ENCODE peak calls at places on chromosomes 12 and 14, in five cellular contexts. U is MM.1S, B is cardiac fibroblast, X is A549, W is neural progenitor cell. P is an unnamed sample.

GRCh38 chr14:98945611-98946570 is 326.1 kb downstream of the BCL11B start:
- DNase-seq in U (no peak), B (no peak), X (no peak), W (no peak), P (no peak)

GRCh38 chr12:94262228-94263010 is 114.0 kb downstream of the PLXNC1 start:
- DNase-seq in U (no peak), B (peak; percentile 93), X (peak; percentile 30), W (no peak), P (peak; percentile 62)

GRCh38 chr12:53575502-53576264 is 50.5 kb downstream of the ATF7 start:
- DNase-seq in U (no peak), B (peak; percentile 91), X (peak; percentile 42), W (no peak), P (peak; percentile 97)

GRCh38 chr12:64187370-64187769 is 34.7 kb downstream of the KICS2 start:
- DNase-seq in U (no peak), B (peak; percentile 84), X (no peak), W (no peak), P (peak; percentile 57)

GRCh38 chr12:48681416-48681737 is 661 bp downstream of the KANSL2 start:
- DNase-seq in U (peak; percentile 27), B (peak; percentile 33), X (peak; percentile 39), W (no peak), P (no peak)

GRCh38 chr12:28958553-28959195 is 190.4 kb upstream of the FAR2 start:
- DNase-seq in U (no peak), B (peak; percentile 80), X (no peak), W (no peak), P (peak; percentile 53)

GRCh38 chr12:53862831-53863230 is 75.8 kb upstream of the HOXC13 start:
- DNase-seq in U (no peak), B (peak; percentile 58), X (no peak), W (no peak), P (peak; percentile 91)

GRCh38 chr12:54032627-54033100 is at the start of gene HOXC5:
- DNase-seq in U (peak; percentile 53), B (peak; percentile 70), X (peak; percentile 92), W (peak; percentile 85), P (peak; percentile 70)

GRCh38 chr12:509494-509893 is 49.8 kb downstream of the B4GALNT3 start:
- DNase-seq in U (no peak), B (peak; percentile 28), X (no peak), W (peak; percentile 27), P (peak; percentile 71)

GRCh38 chr12:89353188-89353822 is 1.0 kb upstream of the DUSP6 start:
- DNase-seq in U (peak; percentile 55), B (peak; percentile 77), X (peak; percentile 84), W (peak; percentile 87), P (peak; percentile 58)

GRCh38 chr12:11508699-11509098 is 113.3 kb upstream of the PRB2 start:
- DNase-seq in U (no peak), B (peak; percentile 42), X (no peak), W (no peak), P (peak; percentile 42)

GRCh38 chr12:104643921-104644669 is 187.3 kb downstream of the CHST11 start:
- DNase-seq in U (peak; percentile 74), B (no peak), X (no peak), W (no peak), P (no peak)

GRCh38 chr12:76176935-76177334 is 92.5 kb upstream of the NAP1L1 start:
- DNase-seq in U (no peak), B (no peak), X (no peak), W (no peak), P (no peak)

GRCh38 chr14:32193532-32193931 is 8.3 kb upstream of the RNU6-7 start:
- DNase-seq in U (no peak), B (no peak), X (no peak), W (no peak), P (no peak)

GRCh38 chr12:20101046-20101445 is 267.3 kb upstream of the PDE3A start:
- DNase-seq in U (no peak), B (peak; percentile 43), X (no peak), W (no peak), P (no peak)

GRCh38 chr12:46554461-46554860 is 181.9 kb upstream of the SLC38A2 start:
- DNase-seq in U (no peak), B (no peak), X (no peak), W (no peak), P (no peak)

GRCh38 chr14:60553855-60554254 is 44.9 kb downstream of the SIX6 start:
- DNase-seq in U (no peak), B (peak; percentile 24), X (no peak), W (no peak), P (peak; percentile 19)

GRCh38 chr12:132015686-132016430 is 66.1 kb downstream of the EP400 start:
- DNase-seq in U (no peak), B (no peak), X (no peak), W (no peak), P (no peak)

GRCh38 chr12:46557539-46558373 is 185.2 kb upstream of the SLC38A2 start:
- DNase-seq in U (no peak), B (peak; percentile 59), X (no peak), W (no peak), P (peak; percentile 81)

GRCh38 chr12:108305520-108305919 is 33.6 kb downstream of the CMKLR1 start:
- DNase-seq in U (no peak), B (peak; percentile 46), X (no peak), W (no peak), P (peak; percentile 42)

GRCh38 chr14:97719931-97720330 is 922.7 kb downstream of the VRK1 start:
- DNase-seq in U (no peak), B (no peak), X (no peak), W (no peak), P (no peak)

GRCh38 chr14:61832783-61833182 is 70.6 kb downstream of the SNAPC1 start:
- DNase-seq in U (no peak), B (no peak), X (no peak), W (no peak), P (no peak)

GRCh38 chr12:31321565-31322228 is 4.3 kb downstream of the SINHCAF start:
- DNase-seq in U (no peak), B (peak; percentile 54), X (no peak), W (no peak), P (no peak)

GRCh38 chr14:82075566-82075965 is 541.9 kb upstream of the SEL1L start:
- DNase-seq in U (peak; percentile 36), B (peak; percentile 5), X (no peak), W (peak; percentile 89), P (peak; percentile 62)

GRCh38 chr14:89452281-89452680 is 35.2 kb upstream of the FOXN3 start:
- DNase-seq in U (no peak), B (no peak), X (no peak), W (no peak), P (no peak)

GRCh38 chr14:54374117-54374884 is 22.5 kb upstream of the CDKN3 start:
- DNase-seq in U (no peak), B (peak; percentile 39), X (no peak), W (no peak), P (no peak)

GRCh38 chr14:54370323-54371125 is 26.3 kb upstream of the CDKN3 start:
- DNase-seq in U (no peak), B (no peak), X (no peak), W (no peak), P (no peak)

GRCh38 chr14:54364555-54365415 is 32.0 kb upstream of the CDKN3 start:
- DNase-seq in U (no peak), B (peak; percentile 73), X (no peak), W (no peak), P (peak; percentile 82)

GRCh38 chr14:54366726-54367707 is 29.8 kb upstream of the CDKN3 start:
- DNase-seq in U (peak; percentile 22), B (peak; percentile 55), X (peak; percentile 38), W (peak; percentile 72), P (peak; percentile 49)

GRCh38 chr14:54369343-54369742 is 27.5 kb upstream of the CDKN3 start:
- DNase-seq in U (no peak), B (no peak), X (no peak), W (no peak), P (no peak)
- H3K4me3 ChIP-seq in U (no peak overlapping the region), B (no peak overlapping the region), X (no peak overlapping the region), W (no peak overlapping the region), P (no peak overlapping the region)

GRCh38 chr12:41213648-41214047 is 25.5 kb downstream of the PDZRN4 start:
- DNase-seq in U (no peak), B (no peak), X (no peak), W (no peak), P (no peak)

GRCh38 chr12:41211466-41211865 is 23.3 kb downstream of the PDZRN4 start:
- DNase-seq in U (no peak), B (no peak), X (no peak), W (no peak), P (no peak)

GRCh38 chr12:41213107-41213506 is 25.0 kb downstream of the PDZRN4 start:
- DNase-seq in U (no peak), B (no peak), X (no peak), W (no peak), P (no peak)

GRCh38 chr12:41217731-41218130 is 29.6 kb downstream of the PDZRN4 start:
- DNase-seq in U (no peak), B (no peak), X (no peak), W (no peak), P (no peak)

DNA sequence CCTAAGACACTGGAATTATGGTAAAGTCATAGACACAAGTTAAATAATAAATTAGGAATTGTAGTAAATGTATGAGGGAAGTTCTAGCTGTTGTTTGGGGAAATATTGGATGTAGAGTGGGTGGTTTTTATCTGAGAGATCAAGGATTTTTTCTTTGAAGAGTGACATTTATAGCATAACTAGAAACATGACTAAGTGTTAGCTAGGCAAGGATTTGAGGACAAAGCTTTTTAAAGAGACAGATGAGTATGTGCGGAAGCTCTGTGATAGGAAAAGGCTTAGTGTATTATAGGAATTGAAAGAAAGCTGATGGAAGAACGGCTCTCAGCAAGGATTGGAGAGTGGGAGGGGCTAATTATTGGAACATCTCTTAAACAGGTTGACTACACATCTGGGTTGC is 24.5 kb downstream of the PDZRN4 start:
- DNase-seq in U (no peak), B (no peak), X (no peak), W (no peak), P (no peak)
- H3K4me3 ChIP-seq in U (no peak overlapping the region), B (no peak overlapping the region), X (no peak overlapping the region), W (no peak overlapping the region), P (no peak overlapping the region)

GRCh38 chr12:124909831-124910560 is 4.5 kb downstream of the UBC start:
- DNase-seq in U (no peak), B (peak; percentile 76), X (no peak), W (no peak), P (peak; percentile 79)

GRCh38 chr12:124906606-124907261 is 7.7 kb downstream of the UBC start:
- DNase-seq in U (peak; percentile 88), B (peak; percentile 96), X (peak; percentile 82), W (peak; percentile 90), P (peak; percentile 95)

GRCh38 chr12:124901003-124901402 is 13.4 kb downstream of the UBC start:
- DNase-seq in U (no peak), B (no peak), X (no peak), W (no peak), P (no peak)

GRCh38 chr12:124902916-124903315 is 11.5 kb downstream of the UBC start:
- DNase-seq in U (no peak), B (no peak), X (no peak), W (no peak), P (no peak)

GRCh38 chr12:124904306-124905098 is 9.9 kb downstream of the UBC start:
- DNase-seq in U (no peak), B (peak; percentile 95), X (peak; percentile 89), W (peak; percentile 25), P (peak; percentile 90)
- H3K4me3 ChIP-seq in U (no peak overlapping the region), B (peak overlapping the region; percentile 18), X (no peak overlapping the region), W (no peak overlapping the region), P (no peak overlapping the region)

GRCh38 chr14:101132051-101132541 is 228.6 kb upstream of the RTL1 start:
- DNase-seq in U (no peak), B (no peak), X (no peak), W (no peak), P (no peak)
- H3K4me3 ChIP-seq in U (no peak overlapping the region), B (no peak overlapping the region), X (no peak overlapping the region), W (no peak overlapping the region), P (no peak overlapping the region)

GRCh38 chr14:101563352-101563653 is 2.0 kb downstream of the DIO3 start:
- DNase-seq in U (no peak), B (no peak), X (no peak), W (no peak), P (no peak)
- H3K4me3 ChIP-seq in U (no peak overlapping the region), B (no peak overlapping the region), X (peak overlapping the region; percentile 58), W (peak overlapping the region; percentile 33), P (no peak overlapping the region)